ENCODE peak calls at places on chromosomes 13 and 19, in six cellular contexts. One of them, this sample, is unnamed.

GRCh38 chr13:98454389-98454881 is 122.5 kb downstream of the STK24 start:
- DNase-seq in DND-41: no peak
- DNase-seq in CD4-positive, CD25-positive, alpha-beta regulatory T cell: no peak
- DNase-seq in tibial artery: no peak
- DNase-seq in CD4-positive, alpha-beta memory T cell: no peak
- DNase-seq in brain microvascular endothelial cell: peak
- DNase-seq in this sample: no peak

GRCh38 chr13:41691276-41691675 is 233.9 kb downstream of the RGCC start:
- DNase-seq in tibial artery: no peak
- DNase-seq in CD4-positive, alpha-beta memory T cell: no peak
- DNase-seq in CD4-positive, CD25-positive, alpha-beta regulatory T cell: no peak
- DNase-seq in DND-41: no peak
- DNase-seq in brain microvascular endothelial cell: no peak
- DNase-seq in this sample: no peak

GRCh38 chr13:95968906-95969305 is 84.3 kb downstream of the UGGT2 start:
- DNase-seq in DND-41: no peak
- DNase-seq in tibial artery: no peak
- DNase-seq in CD4-positive, CD25-positive, alpha-beta regulatory T cell: no peak
- DNase-seq in brain microvascular endothelial cell: no peak
- DNase-seq in CD4-positive, alpha-beta memory T cell: no peak
- DNase-seq in this sample: no peak

GRCh38 chr13:53126803-53127202 is 98.2 kb downstream of the OLFM4 start:
- DNase-seq in CD4-positive, CD25-positive, alpha-beta regulatory T cell: no peak
- DNase-seq in tibial artery: peak
- DNase-seq in CD4-positive, alpha-beta memory T cell: no peak
- DNase-seq in DND-41: no peak
- DNase-seq in brain microvascular endothelial cell: no peak
- DNase-seq in this sample: no peak

GRCh38 chr19:1366899-1367870 is 16.5 kb upstream of the NDUFS7 start:
- DNase-seq in tibial artery: no peak
- DNase-seq in CD4-positive, alpha-beta memory T cell: no peak
- DNase-seq in DND-41: no peak
- DNase-seq in brain microvascular endothelial cell: no peak
- DNase-seq in CD4-positive, CD25-positive, alpha-beta regulatory T cell: no peak
- DNase-seq in this sample: no peak

GRCh38 chr13:72125561-72125960 is 258.6 kb upstream of the DACH1 start:
- DNase-seq in DND-41: no peak
- DNase-seq in CD4-positive, alpha-beta memory T cell: no peak
- DNase-seq in CD4-positive, CD25-positive, alpha-beta regulatory T cell: no peak
- DNase-seq in tibial artery: no peak
- DNase-seq in brain microvascular endothelial cell: peak
- DNase-seq in this sample: no peak

GRCh38 chr19:18203408-18203862 is 407 bp downstream of the RAB3A start:
- DNase-seq in CD4-positive, CD25-positive, alpha-beta regulatory T cell: no peak
- DNase-seq in CD4-positive, alpha-beta memory T cell: no peak
- DNase-seq in DND-41: peak
- DNase-seq in brain microvascular endothelial cell: no peak
- DNase-seq in tibial artery: peak
- DNase-seq in this sample: no peak

GRCh38 chr13:26664286-26664685 is 96.3 kb downstream of the GPR12 start:
- DNase-seq in CD4-positive, CD25-positive, alpha-beta regulatory T cell: no peak
- DNase-seq in brain microvascular endothelial cell: no peak
- DNase-seq in CD4-positive, alpha-beta memory T cell: no peak
- DNase-seq in tibial artery: no peak
- DNase-seq in DND-41: no peak
- DNase-seq in this sample: no peak

GRCh38 chr13:99304541-99304940 is 2.7 kb downstream of the GPR183 start:
- DNase-seq in CD4-positive, CD25-positive, alpha-beta regulatory T cell: no peak
- DNase-seq in DND-41: no peak
- DNase-seq in CD4-positive, alpha-beta memory T cell: no peak
- DNase-seq in tibial artery: no peak
- DNase-seq in brain microvascular endothelial cell: no peak
- DNase-seq in this sample: no peak

GRCh38 chr13:51453308-51453958 is 597 bp upstream of the INTS6 start:
- DNase-seq in CD4-positive, CD25-positive, alpha-beta regulatory T cell: peak
- DNase-seq in tibial artery: peak
- DNase-seq in CD4-positive, alpha-beta memory T cell: peak
- DNase-seq in DND-41: peak
- DNase-seq in brain microvascular endothelial cell: peak
- DNase-seq in this sample: peak

GRCh38 chr13:51449018-51449417 is 3.8 kb downstream of the INTS6 start:
- DNase-seq in tibial artery: no peak
- DNase-seq in CD4-positive, alpha-beta memory T cell: no peak
- DNase-seq in brain microvascular endothelial cell: no peak
- DNase-seq in DND-41: no peak
- DNase-seq in CD4-positive, CD25-positive, alpha-beta regulatory T cell: no peak
- DNase-seq in this sample: no peak

GRCh38 chr13:51452391-51453307 is at the start of gene INTS6:
- DNase-seq in brain microvascular endothelial cell: peak
- DNase-seq in tibial artery: peak
- DNase-seq in DND-41: peak
- DNase-seq in CD4-positive, CD25-positive, alpha-beta regulatory T cell: peak
- DNase-seq in CD4-positive, alpha-beta memory T cell: peak
- DNase-seq in this sample: peak

GRCh38 chr13:51451467-51452390 is 1.1 kb downstream of the INTS6 start:
- DNase-seq in DND-41: peak
- DNase-seq in brain microvascular endothelial cell: peak
- DNase-seq in tibial artery: peak
- DNase-seq in CD4-positive, CD25-positive, alpha-beta regulatory T cell: peak
- DNase-seq in CD4-positive, alpha-beta memory T cell: peak
- DNase-seq in this sample: peak

GRCh38 chr13:51451134-51451466 is 1.7 kb downstream of the INTS6 start:
- DNase-seq in tibial artery: no peak
- DNase-seq in CD4-positive, CD25-positive, alpha-beta regulatory T cell: no peak
- DNase-seq in CD4-positive, alpha-beta memory T cell: no peak
- DNase-seq in brain microvascular endothelial cell: no peak
- DNase-seq in DND-41: no peak
- DNase-seq in this sample: no peak
- H3K27ac ChIP-seq in tibial artery: peak
- H3K27ac ChIP-seq in CD4-positive, CD25-positive, alpha-beta regulatory T cell: peak
- H3K27ac ChIP-seq in CD4-positive, alpha-beta memory T cell: peak
- H3K27ac ChIP-seq in brain microvascular endothelial cell: peak
- H3K27ac ChIP-seq in DND-41: peak
- H3K27ac ChIP-seq in this sample: peak

GRCh38 chr13:113413178-113413897 is 40.0 kb downstream of the ADPRHL1 start:
- DNase-seq in tibial artery: peak
- DNase-seq in CD4-positive, CD25-positive, alpha-beta regulatory T cell: no peak
- DNase-seq in DND-41: no peak
- DNase-seq in CD4-positive, alpha-beta memory T cell: no peak
- DNase-seq in brain microvascular endothelial cell: no peak
- DNase-seq in this sample: no peak

GRCh38 chr13:113415825-113416224 is 37.5 kb downstream of the ADPRHL1 start:
- DNase-seq in DND-41: no peak
- DNase-seq in CD4-positive, alpha-beta memory T cell: no peak
- DNase-seq in CD4-positive, CD25-positive, alpha-beta regulatory T cell: no peak
- DNase-seq in tibial artery: no peak
- DNase-seq in brain microvascular endothelial cell: no peak
- DNase-seq in this sample: no peak

GRCh38 chr13:113413898-113414282 is 39.4 kb downstream of the ADPRHL1 start:
- DNase-seq in brain microvascular endothelial cell: no peak
- DNase-seq in tibial artery: peak
- DNase-seq in DND-41: no peak
- DNase-seq in CD4-positive, CD25-positive, alpha-beta regulatory T cell: no peak
- DNase-seq in CD4-positive, alpha-beta memory T cell: no peak
- DNase-seq in this sample: no peak

GRCh38 chr13:113414335-113414734 is 39.0 kb downstream of the ADPRHL1 start:
- DNase-seq in CD4-positive, CD25-positive, alpha-beta regulatory T cell: no peak
- DNase-seq in brain microvascular endothelial cell: no peak
- DNase-seq in CD4-positive, alpha-beta memory T cell: no peak
- DNase-seq in DND-41: no peak
- DNase-seq in tibial artery: no peak
- DNase-seq in this sample: no peak

DNA sequence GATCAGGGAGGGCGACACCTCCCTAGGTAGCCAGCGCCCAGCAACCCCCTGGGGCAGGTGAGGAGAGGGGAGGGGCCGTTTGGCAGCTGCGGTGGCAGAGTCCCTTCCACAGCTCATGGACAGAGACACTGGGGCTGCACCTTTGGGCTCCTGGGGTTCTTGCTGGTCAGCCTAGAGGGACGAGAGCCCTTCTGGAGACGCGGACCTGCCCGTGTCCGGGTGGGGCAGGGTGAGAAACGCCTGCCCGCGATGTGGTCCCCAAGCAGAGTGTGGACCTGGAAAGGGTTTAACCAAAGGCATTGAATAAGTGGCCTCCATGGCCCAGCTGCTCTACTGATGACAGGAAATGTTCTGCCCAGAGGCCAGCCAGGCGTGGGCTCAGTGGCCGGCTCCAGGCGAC is 38.3 kb downstream of the ADPRHL1 start:
- DNase-seq in DND-41: no peak
- DNase-seq in CD4-positive, alpha-beta memory T cell: no peak
- DNase-seq in brain microvascular endothelial cell: no peak
- DNase-seq in tibial artery: no peak
- DNase-seq in CD4-positive, CD25-positive, alpha-beta regulatory T cell: no peak
- DNase-seq in this sample: no peak
- H3K27ac ChIP-seq in DND-41: no peak
- H3K27ac ChIP-seq in CD4-positive, alpha-beta memory T cell: no peak
- H3K27ac ChIP-seq in brain microvascular endothelial cell: no peak
- H3K27ac ChIP-seq in tibial artery: peak
- H3K27ac ChIP-seq in CD4-positive, CD25-positive, alpha-beta regulatory T cell: no peak
- H3K27ac ChIP-seq in this sample: no peak

DNA sequence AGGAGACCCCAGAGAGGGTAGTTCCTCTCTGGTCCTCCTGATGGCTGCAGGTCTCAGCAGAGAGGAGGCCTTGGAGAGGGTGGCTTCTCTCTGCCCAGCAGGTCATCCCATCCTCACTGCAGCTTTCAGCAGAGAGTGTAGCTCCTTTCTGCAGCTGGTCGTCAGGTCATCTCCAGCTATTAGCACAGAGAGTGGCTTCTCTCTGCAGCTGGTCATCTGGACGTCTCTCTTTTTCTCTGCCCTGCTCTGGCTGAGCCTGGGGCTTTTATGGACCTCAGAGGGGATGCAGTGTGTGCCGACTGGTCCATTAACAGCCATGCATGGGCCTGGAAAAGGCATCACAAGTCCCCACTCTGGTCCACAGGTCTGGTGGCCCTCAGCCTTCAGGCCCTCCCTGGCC is 20.3 kb downstream of the TNFSF9 start:
- DNase-seq in DND-41: no peak
- DNase-seq in CD4-positive, CD25-positive, alpha-beta regulatory T cell: no peak
- DNase-seq in brain microvascular endothelial cell: no peak
- DNase-seq in tibial artery: no peak
- DNase-seq in CD4-positive, alpha-beta memory T cell: no peak
- DNase-seq in this sample: no peak
- H3K27ac ChIP-seq in DND-41: no peak
- H3K27ac ChIP-seq in CD4-positive, CD25-positive, alpha-beta regulatory T cell: no peak
- H3K27ac ChIP-seq in brain microvascular endothelial cell: no peak
- H3K27ac ChIP-seq in tibial artery: no peak
- H3K27ac ChIP-seq in CD4-positive, alpha-beta memory T cell: no peak
- H3K27ac ChIP-seq in this sample: no peak

GRCh38 chr13:74173822-74174221 is 39.6 kb upstream of the KLF12 start:
- DNase-seq in brain microvascular endothelial cell: no peak
- DNase-seq in tibial artery: no peak
- DNase-seq in DND-41: no peak
- DNase-seq in CD4-positive, CD25-positive, alpha-beta regulatory T cell: no peak
- DNase-seq in CD4-positive, alpha-beta memory T cell: no peak
- DNase-seq in this sample: no peak
- H3K27ac ChIP-seq in brain microvascular endothelial cell: no peak
- H3K27ac ChIP-seq in tibial artery: no peak
- H3K27ac ChIP-seq in DND-41: no peak
- H3K27ac ChIP-seq in CD4-positive, CD25-positive, alpha-beta regulatory T cell: no peak
- H3K27ac ChIP-seq in CD4-positive, alpha-beta memory T cell: no peak
- H3K27ac ChIP-seq in this sample: no peak

DNA sequence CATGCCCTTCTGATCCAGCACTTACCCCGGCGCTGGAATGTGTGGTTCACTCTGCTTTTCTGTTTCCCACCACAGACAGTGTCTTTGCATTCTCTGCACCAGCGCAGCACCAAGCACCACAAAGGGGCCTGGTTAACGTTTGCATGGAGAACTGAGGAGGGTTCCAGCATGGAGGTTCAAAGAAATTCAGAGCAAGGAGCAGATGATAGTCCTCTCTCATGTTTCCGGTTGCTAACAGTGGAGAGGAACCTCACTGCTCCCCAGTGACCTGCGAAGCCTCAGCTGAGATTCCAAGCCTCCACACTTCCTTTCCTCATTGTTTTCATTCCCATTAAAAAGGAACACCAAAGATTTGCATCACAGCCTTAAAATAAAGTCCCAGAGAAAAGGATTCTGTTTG is 99.7 kb downstream of the STARD13 start:
- DNase-seq in brain microvascular endothelial cell: no peak
- DNase-seq in tibial artery: no peak
- DNase-seq in CD4-positive, CD25-positive, alpha-beta regulatory T cell: no peak
- DNase-seq in CD4-positive, alpha-beta memory T cell: no peak
- DNase-seq in DND-41: no peak
- DNase-seq in this sample: no peak
- H3K27ac ChIP-seq in brain microvascular endothelial cell: peak
- H3K27ac ChIP-seq in tibial artery: peak
- H3K27ac ChIP-seq in CD4-positive, CD25-positive, alpha-beta regulatory T cell: no peak
- H3K27ac ChIP-seq in CD4-positive, alpha-beta memory T cell: no peak
- H3K27ac ChIP-seq in DND-41: no peak
- H3K27ac ChIP-seq in this sample: no peak

GRCh38 chr13:46666727-46667456 is 113.9 kb downstream of the LRCH1 start:
- DNase-seq in CD4-positive, CD25-positive, alpha-beta regulatory T cell: no peak
- DNase-seq in brain microvascular endothelial cell: no peak
- DNase-seq in DND-41: peak
- DNase-seq in tibial artery: no peak
- DNase-seq in CD4-positive, alpha-beta memory T cell: no peak
- DNase-seq in this sample: no peak

GRCh38 chr13:46665630-46666482 is 112.9 kb downstream of the LRCH1 start:
- DNase-seq in CD4-positive, CD25-positive, alpha-beta regulatory T cell: no peak
- DNase-seq in CD4-positive, alpha-beta memory T cell: no peak
- DNase-seq in brain microvascular endothelial cell: no peak
- DNase-seq in tibial artery: no peak
- DNase-seq in DND-41: no peak
- DNase-seq in this sample: no peak

GRCh38 chr13:46667687-46668281 is 114.8 kb downstream of the LRCH1 start:
- DNase-seq in CD4-positive, CD25-positive, alpha-beta regulatory T cell: peak
- DNase-seq in tibial artery: no peak
- DNase-seq in CD4-positive, alpha-beta memory T cell: peak
- DNase-seq in brain microvascular endothelial cell: no peak
- DNase-seq in DND-41: no peak
- DNase-seq in this sample: no peak

GRCh38 chr13:46668906-46669525 is 116.0 kb downstream of the LRCH1 start:
- DNase-seq in DND-41: no peak
- DNase-seq in CD4-positive, alpha-beta memory T cell: no peak
- DNase-seq in brain microvascular endothelial cell: no peak
- DNase-seq in tibial artery: no peak
- DNase-seq in CD4-positive, CD25-positive, alpha-beta regulatory T cell: no peak
- DNase-seq in this sample: no peak

DNA sequence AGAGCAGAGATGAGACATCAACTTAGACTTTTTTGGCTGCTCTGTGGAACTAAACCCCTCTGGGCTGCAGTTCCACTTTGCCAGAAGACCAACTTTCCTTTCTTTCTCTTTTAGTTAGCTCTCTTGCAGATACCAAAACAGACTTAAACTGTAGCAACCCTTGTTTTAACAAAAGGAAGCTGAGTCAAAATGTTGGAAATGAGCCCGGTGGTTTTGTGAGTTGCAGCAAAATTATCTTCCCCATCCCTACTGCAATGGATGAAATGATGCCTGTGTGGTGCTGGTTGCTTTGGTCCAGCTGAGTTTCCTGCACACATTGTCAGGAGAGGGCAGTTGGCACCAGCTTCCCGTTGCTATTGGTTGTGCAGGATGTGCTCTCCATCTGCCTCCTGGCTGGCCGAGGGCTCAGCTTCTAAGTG is 115.3 kb downstream of the LRCH1 start:
- DNase-seq in tibial artery: peak
- DNase-seq in CD4-positive, CD25-positive, alpha-beta regulatory T cell: no peak
- DNase-seq in brain microvascular endothelial cell: peak
- DNase-seq in DND-41: no peak
- DNase-seq in CD4-positive, alpha-beta memory T cell: no peak
- DNase-seq in this sample: no peak
- H3K27ac ChIP-seq in tibial artery: peak
- H3K27ac ChIP-seq in CD4-positive, CD25-positive, alpha-beta regulatory T cell: peak
- H3K27ac ChIP-seq in brain microvascular endothelial cell: peak
- H3K27ac ChIP-seq in DND-41: peak
- H3K27ac ChIP-seq in CD4-positive, alpha-beta memory T cell: peak
- H3K27ac ChIP-seq in this sample: peak